ENCODE peak calls at places on chromosome 12, in nine cellular contexts. H is GM23338; Y is IMR-90; B is BE2C; J is H7; A is ovary; U is CD8-positive, alpha-beta T cell; W is A673; T is kidney. K is an unnamed sample.

GRCh38 chr12:101698782-101699347 is 1.4 kb downstream of the CHPT1 start:
- DNase-seq in B (peak; percentile 14), U (no peak), J (peak; percentile 38), A (no peak), Y (peak; percentile 12), H (no peak), T (no peak), W (peak; percentile 15), K (no peak)

GRCh38 chr12:79374543-79374942 is 316.2 kb downstream of the PAWR start:
- DNase-seq in A (no peak), H (no peak), B (no peak), J (no peak), Y (no peak), T (no peak), U (no peak), W (no peak), K (no peak)

GRCh38 chr12:65123435-65124063 is 2.4 kb upstream of the WIF1 start:
- DNase-seq in A (no peak), B (peak; percentile 25), W (peak; percentile 59), T (no peak), J (peak; percentile 5), Y (peak; percentile 37), H (peak; percentile 67), U (no peak), K (no peak)

GRCh38 chr12:124566181-124567034 is 1.0 kb downstream of the NCOR2 start:
- DNase-seq in H (peak; percentile 91), J (peak; percentile 95), A (peak; percentile 91), Y (peak; percentile 66), T (peak; percentile 96), U (peak; percentile 76), B (peak; percentile 88), W (peak; percentile 88), K (peak; percentile 94)

GRCh38 chr12:42790761-42791151 is 201.2 kb upstream of the PRICKLE1 start:
- DNase-seq in Y (peak; percentile 83), J (no peak), H (no peak), B (peak; percentile 60), U (no peak), W (no peak), T (no peak), A (no peak), K (no peak)

GRCh38 chr12:75641031-75641780 is 129.8 kb upstream of the KRR1 start:
- DNase-seq in B (no peak), H (no peak), A (no peak), Y (peak; percentile 80), W (peak; percentile 50), J (no peak), T (no peak), U (no peak), K (no peak)

GRCh38 chr12:115440438-115440837 is 756.5 kb upstream of the TBX3 start:
- DNase-seq in J (no peak), H (no peak), T (peak; percentile 79), B (peak; percentile 52), A (no peak), W (no peak), Y (peak; percentile 71), U (no peak), K (no peak)

GRCh38 chr12:46385439-46385838 is 12.9 kb upstream of the SLC38A2 start:
- DNase-seq in U (no peak), A (no peak), B (no peak), H (peak; percentile 29), Y (no peak), W (no peak), T (no peak), J (peak; percentile 29), K (no peak)

GRCh38 chr12:67355428-67356385 is 86.5 kb downstream of the CAND1 start:
- DNase-seq in U (no peak), B (peak; percentile 19), Y (peak; percentile 69), W (peak; percentile 73), T (no peak), H (peak; percentile 83), A (no peak), J (peak; percentile 26), K (peak; percentile 19)

DNA sequence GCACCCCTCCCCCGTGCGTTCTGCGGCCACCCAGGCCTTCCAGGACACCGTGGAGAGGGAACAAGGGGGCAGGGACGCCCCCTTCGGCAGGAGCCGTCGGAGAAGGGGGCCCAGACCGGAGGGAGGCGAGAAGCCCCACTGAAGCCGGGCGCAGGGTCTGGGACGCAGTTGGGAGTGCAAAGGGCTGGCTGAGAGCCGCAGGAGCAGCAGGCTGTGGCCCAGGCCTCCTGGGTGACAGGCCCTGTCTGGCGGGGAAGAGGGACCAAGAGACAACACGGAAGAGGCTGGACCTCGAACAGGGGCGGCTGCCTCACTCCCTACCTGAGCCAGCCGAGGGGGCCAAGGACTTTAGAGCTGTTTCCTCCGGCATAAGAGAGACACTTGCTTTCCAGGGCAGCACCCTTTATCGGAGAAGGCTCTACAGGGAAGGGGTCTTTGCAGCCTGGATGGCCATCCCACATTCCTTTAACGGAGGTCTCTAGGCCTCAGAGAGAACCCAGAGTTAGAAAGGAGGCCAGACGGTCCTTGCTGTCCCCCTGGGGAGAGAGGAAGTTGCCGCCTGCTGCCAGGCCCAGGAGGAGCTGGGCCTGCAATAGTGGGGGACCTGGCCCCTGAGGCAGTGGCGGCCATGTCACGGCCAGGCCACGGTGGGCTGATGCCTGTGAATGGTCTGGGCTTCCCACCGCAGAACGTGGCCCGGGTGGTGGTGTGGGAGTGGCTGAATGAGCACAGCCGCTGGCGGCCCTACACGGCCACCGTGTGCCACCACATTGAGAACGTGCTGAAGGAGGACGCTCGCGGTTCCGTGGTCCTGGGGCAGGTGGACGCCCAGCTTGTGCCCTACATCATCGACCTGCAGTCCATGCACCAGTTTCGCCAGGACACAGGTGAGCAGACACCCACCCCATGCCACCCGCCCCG is 1.3 kb downstream of the DTX1 start:
- DNase-seq in B (no peak), J (peak; percentile 77), W (no peak), U (no peak), H (peak; percentile 53), Y (no peak), A (no peak), T (no peak), K (no peak)
- H3K36me3 ChIP-seq in B (no peaks in the 10 kb centered on the region), J (no peaks in the 10 kb centered on the region), W (no peaks in the 10 kb centered on the region), U (no peaks in the 10 kb centered on the region), H (no peaks in the 10 kb centered on the region), Y (no peaks in the 10 kb centered on the region), A (no peaks in the 10 kb centered on the region), T (no peaks in the 10 kb centered on the region), K (no peaks in the 10 kb centered on the region)

DNA sequence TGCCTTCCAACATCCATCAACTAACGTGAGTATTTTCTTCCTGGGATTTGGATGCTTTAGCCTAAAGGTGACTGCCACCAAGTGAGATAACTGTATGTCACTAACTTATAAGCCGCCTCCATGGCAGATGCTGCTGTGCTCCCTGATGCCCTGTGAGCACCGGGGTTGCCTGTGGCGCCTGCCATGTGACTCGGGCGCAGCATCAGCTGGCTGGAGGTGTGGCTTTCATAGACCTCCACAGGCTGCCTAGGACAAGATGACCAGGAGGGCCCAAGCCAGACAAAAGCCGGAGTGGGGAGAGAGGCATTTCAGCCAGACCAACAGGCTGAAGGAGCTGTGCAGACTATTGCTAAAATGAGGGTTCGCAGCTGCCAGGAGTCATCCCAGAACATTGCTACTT is 55.7 kb downstream of the ANAPC7 start:
- DNase-seq in B (no peak), Y (no peak), J (no peak), T (no peak), A (no peak), W (no peak), U (no peak), H (no peak), K (no peak)
- H3K36me3 ChIP-seq in B (peaks cover 77% of the 10 kb centered on the region), Y (peaks cover 67% of the 10 kb centered on the region), J (peaks cover 59% of the 10 kb centered on the region), T (peaks cover 64% of the 10 kb centered on the region), A (no peaks in the 10 kb centered on the region), W (peaks cover 63% of the 10 kb centered on the region), U (peaks cover 48% of the 10 kb centered on the region), H (peaks cover 51% of the 10 kb centered on the region), K (no peaks in the 10 kb centered on the region)

GRCh38 chr12:122318607-122319311 is 52.5 kb upstream of the VPS33A start:
- DNase-seq in T (no peak), A (no peak), J (no peak), B (no peak), W (peak; percentile 19), U (no peak), Y (peak; percentile 91), H (no peak), K (no peak)
- H3K36me3 ChIP-seq in T (peaks cover 38% of the 10 kb centered on the region), A (no peaks in the 10 kb centered on the region), J (no peaks in the 10 kb centered on the region), B (no peaks in the 10 kb centered on the region), W (peaks cover 30% of the 10 kb centered on the region), U (peaks cover 28% of the 10 kb centered on the region), Y (peaks cover 37% of the 10 kb centered on the region), H (no peaks in the 10 kb centered on the region), K (no peaks in the 10 kb centered on the region)

GRCh38 chr12:15646586-15646985 is 142.6 kb downstream of the EPS8 start:
- DNase-seq in H (no peak), U (no peak), Y (peak; percentile 82), B (no peak), J (no peak), W (no peak), A (no peak), T (no peak), K (no peak)
- H3K36me3 ChIP-seq in H (no peaks in the 10 kb centered on the region), U (no peaks in the 10 kb centered on the region), Y (peaks cover 4% of the 10 kb centered on the region), B (no peaks in the 10 kb centered on the region), J (no peaks in the 10 kb centered on the region), W (no peaks in the 10 kb centered on the region), A (no peaks in the 10 kb centered on the region), T (peaks cover 5% of the 10 kb centered on the region), K (no peaks in the 10 kb centered on the region)

GRCh38 chr12:57210461-57210860 is 6.1 kb upstream of the NXPH4 start:
- DNase-seq in U (no peak), T (no peak), H (no peak), Y (no peak), B (no peak), A (no peak), J (no peak), W (no peak), K (no peak)
- H3K36me3 ChIP-seq in U (no peaks in the 10 kb centered on the region), T (peaks cover 6% of the 10 kb centered on the region), H (peaks cover 5% of the 10 kb centered on the region), Y (peaks cover 80% of the 10 kb centered on the region), B (no peaks in the 10 kb centered on the region), A (no peaks in the 10 kb centered on the region), J (peaks cover 36% of the 10 kb centered on the region), W (no peaks in the 10 kb centered on the region), K (no peaks in the 10 kb centered on the region)

K was measured in testis.